ENCODE peak calls at places on chromosomes 7 and 10, in five cellular contexts. S, X, B, K and Q are unnamed samples.

GRCh38 chr7:113890326-113891030 is 28.3 kb downstream of the PPP1R3A start:
- DNase-seq in S (no peak), X (no peak), B (no peak), K (no peak), Q (no peak)

GRCh38 chr10:78319371-78319770 is 285.7 kb downstream of the RPS24 start:
- DNase-seq in S (no peak), X (no peak), B (no peak), K (no peak), Q (no peak)

GRCh38 chr7:82726038-82726800 is 282.6 kb upstream of the CACNA2D1 start:
- DNase-seq in S (no peak), X (no peak), B (no peak), K (no peak), Q (no peak)

GRCh38 chr7:39560398-39560797 is 5.8 kb upstream of the YAE1 start:
- DNase-seq in S (no peak), X (no peak), B (no peak), K (no peak), Q (no peak)

GRCh38 chr10:102660891-102661613 is 16.8 kb downstream of the TRIM8 start:
- DNase-seq in S (peak), X (peak), B (peak), K (no peak), Q (peak)

GRCh38 chr7:112858838-112859237 is 68.6 kb upstream of the TMEM168 start:
- DNase-seq in S (no peak), X (no peak), B (no peak), K (no peak), Q (no peak)

GRCh38 chr7:63900394-63901203 is 98.0 kb upstream of the ZNF722 start:
- DNase-seq in S (peak), X (peak), B (peak), K (peak), Q (peak)

GRCh38 chr10:69335063-69335587 is 56.8 kb downstream of the HK1 start:
- DNase-seq in S (peak), X (peak), B (peak), K (no peak), Q (peak)

GRCh38 chr10:117175215-117175900 is 21.9 kb upstream of the KCNK18 start:
- DNase-seq in S (no peak), X (no peak), B (peak), K (no peak), Q (no peak)

GRCh38 chr7:15561840-15562239 is at the start of gene AGMO:
- DNase-seq in S (peak), X (no peak), B (peak), K (no peak), Q (no peak)

GRCh38 chr7:27808626-27809025 is 68.7 kb downstream of the TAX1BP1 start:
- DNase-seq in S (no peak), X (no peak), B (no peak), K (no peak), Q (no peak)
- H3K27ac ChIP-seq in S (no peak), X (no peak), B (no peak), K (peak), Q (no peak)

GRCh38 chr10:44972874-44973306 is 5.7 kb downstream of the DEPP1 start:
- DNase-seq in S (no peak), X (no peak), B (no peak), K (no peak), Q (no peak)
- H3K4me3 ChIP-seq in S (no peak), X (no peak), B (no peak), K (no peak), Q (no peak)

GRCh38 chr7:23473848-23474097 is 3.5 kb upstream of the IGF2BP3 start:
- DNase-seq in S (no peak), X (no peak), B (no peak), K (no peak), Q (no peak)

GRCh38 chr7:23472974-23473847 is 2.9 kb upstream of the IGF2BP3 start:
- DNase-seq in S (no peak), X (no peak), B (no peak), K (no peak), Q (no peak)

GRCh38 chr7:23472046-23472445 is 1.8 kb upstream of the IGF2BP3 start:
- DNase-seq in S (no peak), X (no peak), B (no peak), K (no peak), Q (no peak)

GRCh38 chr7:23471090-23471859 is 984 bp upstream of the IGF2BP3 start:
- DNase-seq in S (no peak), X (peak), B (no peak), K (no peak), Q (no peak)

GRCh38 chr7:23472556-23472955 is 2.3 kb upstream of the IGF2BP3 start:
- DNase-seq in S (no peak), X (no peak), B (no peak), K (no peak), Q (no peak)
- H3K27ac ChIP-seq in S (no peak), X (no peak), B (no peak), K (no peak), Q (no peak)

GRCh38 chr10:34811968-34812514 is 3.1 kb downstream of the PARD3 start:
- DNase-seq in S (no peak), X (no peak), B (no peak), K (no peak), Q (no peak)

GRCh38 chr10:34811126-34811967 is 3.7 kb downstream of the PARD3 start:
- DNase-seq in S (no peak), X (no peak), B (no peak), K (no peak), Q (no peak)

GRCh38 chr10:34813626-34814227 is 1.4 kb downstream of the PARD3 start:
- DNase-seq in S (peak), X (no peak), B (peak), K (no peak), Q (no peak)

GRCh38 chr10:34814228-34815173 is 595 bp downstream of the PARD3 start:
- DNase-seq in S (peak), X (no peak), B (peak), K (no peak), Q (no peak)

DNA sequence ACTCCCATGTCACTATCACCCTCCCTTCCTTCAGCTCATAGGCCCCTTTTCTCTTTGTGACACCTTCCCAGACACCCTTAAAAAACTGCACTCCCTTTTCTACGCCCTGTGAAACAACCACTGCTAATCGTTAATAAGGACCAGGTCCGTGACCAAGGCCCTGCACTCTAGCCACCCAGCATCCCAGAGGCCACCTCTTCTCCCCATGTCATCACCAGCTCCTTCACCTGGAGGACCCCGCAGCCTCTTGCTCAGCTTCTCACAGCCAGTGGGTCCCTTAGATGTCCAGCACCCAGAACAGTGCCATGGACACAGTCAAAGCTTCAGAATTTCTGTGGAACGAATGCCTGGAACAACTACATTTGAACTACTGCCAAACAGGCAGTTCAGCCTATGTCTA is 2.3 kb downstream of the PARD3 start:
- DNase-seq in S (no peak), X (no peak), B (no peak), K (no peak), Q (no peak)
- H3K4me3 ChIP-seq in S (no peak), X (no peak), B (no peak), K (no peak), Q (no peak)

DNA sequence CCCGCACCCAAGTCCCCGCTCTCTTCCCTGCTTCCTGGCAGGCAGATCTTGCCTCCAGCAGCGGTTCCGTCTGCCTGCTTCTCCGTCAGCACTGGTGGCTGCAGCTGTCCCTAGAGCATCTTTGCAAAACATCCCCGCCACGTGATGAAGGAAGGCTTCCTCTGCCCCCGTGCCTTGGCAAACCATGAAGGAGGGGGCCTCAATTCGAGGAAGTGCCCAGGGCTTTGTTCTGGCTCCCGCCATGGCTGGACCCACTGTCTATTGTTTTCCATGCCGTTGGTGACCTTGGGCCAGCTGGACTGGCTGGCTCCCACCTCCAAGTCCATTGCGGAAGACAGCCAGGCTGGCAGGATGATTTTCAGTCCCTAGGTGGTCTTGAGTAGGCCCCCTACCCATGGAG is 13.2 kb upstream of the AQP1 start:
- DNase-seq in S (no peak), X (no peak), B (peak), K (no peak), Q (no peak)
- H3K27ac ChIP-seq in S (no peak), X (no peak), B (no peak), K (no peak), Q (no peak)

DNA sequence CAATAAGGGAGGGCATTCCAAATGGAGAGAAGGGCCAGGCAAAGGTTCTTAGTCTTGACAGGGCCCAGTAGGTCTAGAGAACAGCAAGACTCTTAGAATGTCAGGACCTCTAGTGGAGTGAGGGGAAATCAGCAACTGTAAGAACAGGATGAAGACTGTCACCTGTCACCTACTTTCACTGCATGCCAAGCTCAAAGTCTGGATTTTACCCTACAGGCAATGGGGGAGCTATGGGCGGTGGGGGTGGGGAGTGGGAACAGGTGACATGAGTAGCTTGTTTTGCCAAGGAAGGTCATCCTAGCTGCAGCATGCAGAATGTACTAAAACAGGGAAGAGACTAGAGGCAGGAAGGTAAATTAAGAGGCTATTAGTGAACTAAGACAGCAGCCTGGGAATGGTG is 18.3 kb downstream of the GOT1 start:
- DNase-seq in S (no peak), X (no peak), B (no peak), K (no peak), Q (no peak)
- H3K4me3 ChIP-seq in S (no peak), X (no peak), B (no peak), K (no peak), Q (no peak)

GRCh38 chr10:73785721-73786511 is 510 bp downstream of the ZSWIM8 start:
- DNase-seq in S (peak), X (peak), B (peak), K (no peak), Q (peak)
- H3K27ac ChIP-seq in S (peak), X (peak), B (peak), K (peak), Q (peak)

GRCh38 chr10:75234683-75235374 is 928 bp downstream of the COMTD1 start:
- DNase-seq in S (no peak), X (no peak), B (no peak), K (no peak), Q (no peak)

GRCh38 chr10:75238182-75239180 is 2.7 kb upstream of the COMTD1 start:
- DNase-seq in S (no peak), X (no peak), B (no peak), K (no peak), Q (no peak)

GRCh38 chr10:75235375-75236177 is at the start of gene COMTD1:
- DNase-seq in S (peak), X (peak), B (peak), K (peak), Q (peak)

GRCh38 chr10:75234017-75234682 is 1.6 kb downstream of the COMTD1 start:
- DNase-seq in S (peak), X (peak), B (peak), K (peak), Q (peak)

GRCh38 chr10:75236178-75236825 is 545 bp upstream of the COMTD1 start:
- DNase-seq in S (no peak), X (no peak), B (no peak), K (no peak), Q (no peak)
- H3K4me3 ChIP-seq in S (no peak), X (no peak), B (no peak), K (peak), Q (no peak)

GRCh38 chr7:87154166-87154565 is 1.9 kb downstream of the DMTF1 start:
- DNase-seq in S (no peak), X (no peak), B (no peak), K (no peak), Q (no peak)

GRCh38 chr7:87154569-87154968 is 2.3 kb downstream of the DMTF1 start:
- DNase-seq in S (no peak), X (no peak), B (no peak), K (no peak), Q (no peak)

GRCh38 chr7:87152112-87152896 is at the start of gene DMTF1:
- DNase-seq in S (peak), X (peak), B (peak), K (peak), Q (peak)

GRCh38 chr7:87151701-87152111 is 547 bp upstream of the DMTF1 start:
- DNase-seq in S (no peak), X (no peak), B (no peak), K (no peak), Q (no peak)

DNA sequence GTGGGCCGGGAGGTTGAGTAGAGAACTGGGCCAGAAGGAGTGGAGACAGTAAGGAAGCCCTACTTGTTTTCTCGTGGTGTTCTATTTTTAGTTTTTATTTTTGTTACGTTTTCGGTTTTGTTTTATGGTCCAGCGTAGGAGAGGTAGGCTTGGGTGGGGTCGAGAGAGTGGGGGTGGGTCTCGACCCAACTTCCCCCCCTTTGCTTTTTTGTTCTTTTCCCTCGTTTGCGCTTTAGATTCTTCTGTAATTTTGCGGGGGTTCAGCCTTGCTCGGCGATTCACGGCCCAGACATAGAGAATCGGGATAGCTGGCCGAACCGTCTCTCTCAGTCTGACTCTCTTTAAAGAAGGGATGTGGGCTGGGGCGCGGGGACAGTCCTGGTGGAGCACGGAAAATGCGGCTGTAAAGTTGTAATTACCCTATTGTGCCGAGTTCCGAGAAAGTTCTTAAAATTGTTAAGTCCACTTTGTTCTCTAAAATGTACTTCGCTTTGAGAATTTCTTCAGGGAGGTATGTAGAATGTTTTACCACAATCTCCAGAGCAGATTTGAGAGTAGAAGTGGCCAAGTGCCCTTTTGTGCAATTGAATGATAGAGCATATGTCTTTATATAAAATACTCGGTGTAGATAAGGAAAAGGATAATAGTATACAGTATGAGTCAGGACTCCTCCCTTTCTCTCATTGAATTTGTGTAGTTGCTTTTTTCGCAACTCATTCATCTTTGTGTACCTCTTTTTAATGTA is 816 bp downstream of the DMTF1 start:
- DNase-seq in S (peak), X (peak), B (peak), K (no peak), Q (peak)
- H3K27ac ChIP-seq in S (peak), X (peak), B (peak), K (peak), Q (peak)

GRCh38 chr10:29176845-29177244 is 112.0 kb upstream of the LYZL1 start:
- DNase-seq in S (no peak), X (no peak), B (no peak), K (no peak), Q (no peak)
- H3K4me3 ChIP-seq in S (no peak), X (no peak), B (no peak), K (no peak), Q (no peak)